ENCODE peak calls at places on chromosomes 6 and 20, in five cellular contexts. Z is body of pancreas, J is fibroblast of lung, E is sigmoid colon, Q is tibial nerve. V is an unnamed sample.

GRCh38 chr20:366042-366718 is 14.4 kb upstream of the TRIB3 start:
- DNase-seq in Z (no peak), J (no peak), E (no peak), Q (no peak), V (no peak)

GRCh38 chr6:52183131-52183530 is 3.0 kb upstream of the IL17A start:
- DNase-seq in Z (no peak), J (no peak), E (no peak), Q (no peak), V (no peak)

GRCh38 chr6:150599199-150600002 is at the start of gene PLEKHG1:
- DNase-seq in Z (peak), J (peak), E (peak), Q (peak), V (no peak)

GRCh38 chr6:100175814-100176275 is 181.8 kb upstream of the MCHR2 start:
- DNase-seq in Z (peak), J (peak), E (no peak), Q (no peak), V (no peak)

GRCh38 chr6:74057326-74057725 is 361.3 kb downstream of the CD109 start:
- DNase-seq in Z (no peak), J (peak), E (no peak), Q (no peak), V (no peak)

GRCh38 chr6:28336284-28337024 is 506 bp upstream of the ZSCAN31 start:
- DNase-seq in Z (peak), J (peak), E (no peak), Q (no peak), V (peak)

GRCh38 chr6:5275497-5275896 is 14.2 kb downstream of the FARS2 start:
- DNase-seq in Z (no peak), J (no peak), E (no peak), Q (no peak), V (no peak)

GRCh38 chr6:14881399-14881798 is 364.5 kb upstream of the JARID2 start:
- DNase-seq in Z (no peak), J (peak), E (no peak), Q (no peak), V (no peak)

GRCh38 chr20:53582574-53583351 is 10.9 kb downstream of the ZNF217 start:
- DNase-seq in Z (no peak), J (peak), E (peak), Q (no peak), V (peak)

GRCh38 chr6:1761472-1761871 is 151.8 kb downstream of the FOXC1 start:
- DNase-seq in Z (no peak), J (no peak), E (no peak), Q (no peak), V (no peak)

GRCh38 chr6:133916650-133917151 is 27.8 kb downstream of the TCF21 start:
- DNase-seq in Z (peak), J (peak), E (peak), Q (peak), V (peak)

GRCh38 chr20:41058007-41058673 is 29.5 kb downstream of the TOP1 start:
- DNase-seq in Z (no peak), J (peak), E (no peak), Q (no peak), V (no peak)

GRCh38 chr20:32189691-32190607 is 17.6 kb downstream of the PLAGL2 start:
- DNase-seq in Z (peak), J (peak), E (peak), Q (no peak), V (no peak)

GRCh38 chr20:22623211-22623610 is 38.8 kb upstream of the FOXA2 start:
- DNase-seq in Z (no peak), J (no peak), E (no peak), Q (no peak), V (no peak)

GRCh38 chr6:111423960-111424846 is 58.8 kb downstream of the REV3L start:
- DNase-seq in Z (peak), J (peak), E (peak), Q (no peak), V (no peak)

GRCh38 chr20:16124911-16125776 is 448.1 kb downstream of the KIF16B start:
- DNase-seq in Z (no peak), J (no peak), E (no peak), Q (no peak), V (no peak)

GRCh38 chr20:57566803-57567459 is 6.0 kb downstream of the PCK1 start:
- DNase-seq in Z (no peak), J (no peak), E (no peak), Q (no peak), V (no peak)

GRCh38 chr20:63688234-63689045 is 8.0 kb upstream of the TNFRSF6B start:
- DNase-seq in Z (peak), J (no peak), E (no peak), Q (no peak), V (no peak)

GRCh38 chr20:57622579-57623381 is 2.6 kb upstream of the ZBP1 start:
- DNase-seq in Z (peak), J (peak), E (no peak), Q (no peak), V (peak)

GRCh38 chr6:45692021-45692420 is 314.3 kb upstream of the SUPT3H start:
- DNase-seq in Z (no peak), J (no peak), E (no peak), Q (no peak), V (no peak)

GRCh38 chr20:60046011-60046413 is 87.8 kb downstream of the CDH26 start:
- DNase-seq in Z (no peak), J (peak), E (no peak), Q (no peak), V (peak)

GRCh38 chr6:112639436-112639835 is 292.3 kb downstream of the RFPL4B start:
- DNase-seq in Z (no peak), J (peak), E (no peak), Q (no peak), V (no peak)

GRCh38 chr6:139776051-139776450 is 401.6 kb upstream of the CITED2 start:
- DNase-seq in Z (no peak), J (no peak), E (no peak), Q (no peak), V (no peak)

GRCh38 chr6:111843347-111844147 is 29.7 kb downstream of the FYN start:
- DNase-seq in Z (no peak), J (peak), E (no peak), Q (no peak), V (no peak)

GRCh38 chr20:62051166-62051900 is 14.3 kb downstream of the TAF4 start:
- DNase-seq in Z (no peak), J (no peak), E (no peak), Q (no peak), V (no peak)

GRCh38 chr6:1708820-1709612 is 99.3 kb downstream of the FOXC1 start:
- DNase-seq in Z (peak), J (no peak), E (no peak), Q (no peak), V (peak)

GRCh38 chr6:3176562-3177355 is 19.4 kb upstream of the TUBB2A start:
- DNase-seq in Z (no peak), J (peak), E (no peak), Q (no peak), V (peak)

GRCh38 chr20:433300-433975 is 25.3 kb downstream of the RBCK1 start:
- DNase-seq in Z (no peak), J (no peak), E (no peak), Q (no peak), V (no peak)

GRCh38 chr20:47586648-47587306 is 85.1 kb downstream of the NCOA3 start:
- DNase-seq in Z (no peak), J (peak), E (no peak), Q (no peak), V (no peak)
- H3K27ac ChIP-seq in Z (no peak), J (no peak), E (no peak), Q (no peak), V (no peak)

GRCh38 chr20:2755451-2756055 is 44.9 kb downstream of the CPXM1 start:
- DNase-seq in Z (no peak), J (no peak), E (peak), Q (no peak), V (no peak)

GRCh38 chr20:2756056-2756611 is 44.3 kb downstream of the CPXM1 start:
- DNase-seq in Z (no peak), J (peak), E (peak), Q (no peak), V (no peak)

GRCh38 chr20:2759143-2759542 is 41.3 kb downstream of the CPXM1 start:
- DNase-seq in Z (no peak), J (no peak), E (no peak), Q (no peak), V (no peak)

GRCh38 chr20:2757969-2758368 is 42.5 kb downstream of the CPXM1 start:
- DNase-seq in Z (no peak), J (no peak), E (no peak), Q (no peak), V (no peak)

DNA sequence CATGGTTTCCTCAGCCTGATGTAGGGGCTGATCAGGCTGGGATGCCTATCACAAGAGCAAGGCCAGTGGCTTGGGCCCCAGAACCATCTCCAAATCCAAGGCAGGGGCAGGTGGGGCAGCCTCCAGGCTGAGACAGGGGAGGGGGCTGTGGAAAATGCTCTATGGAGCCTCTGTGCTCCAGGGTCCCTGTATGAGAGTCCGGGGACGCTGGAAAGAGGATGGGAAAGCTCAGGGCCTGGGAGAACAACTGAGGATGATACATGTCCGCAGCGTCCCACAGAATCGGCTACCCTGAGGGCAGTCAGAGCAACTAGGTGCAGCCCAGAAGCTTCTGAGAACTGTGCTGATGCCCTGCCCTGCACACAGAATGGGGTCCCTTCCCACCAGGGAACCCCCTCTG is 43.4 kb downstream of the CPXM1 start:
- DNase-seq in Z (no peak), J (no peak), E (no peak), Q (no peak), V (no peak)
- H3K4me3 ChIP-seq in Z (no peak), J (no peak), E (no peak), Q (no peak), V (no peak)

GRCh38 chr6:27129917-27130316 is 117.6 kb upstream of the PRSS16 start:
- DNase-seq in Z (no peak), J (no peak), E (no peak), Q (no peak), V (no peak)
- H3K27ac ChIP-seq in Z (no peak), J (no peak), E (no peak), Q (no peak), V (peak)

GRCh38 chr6:11120273-11121005 is 8.9 kb upstream of the ERVFRD-1 start:
- DNase-seq in Z (no peak), J (peak), E (no peak), Q (no peak), V (no peak)
- H3K4me3 ChIP-seq in Z (no peak), J (no peak), E (no peak), Q (no peak), V (no peak)

DNA sequence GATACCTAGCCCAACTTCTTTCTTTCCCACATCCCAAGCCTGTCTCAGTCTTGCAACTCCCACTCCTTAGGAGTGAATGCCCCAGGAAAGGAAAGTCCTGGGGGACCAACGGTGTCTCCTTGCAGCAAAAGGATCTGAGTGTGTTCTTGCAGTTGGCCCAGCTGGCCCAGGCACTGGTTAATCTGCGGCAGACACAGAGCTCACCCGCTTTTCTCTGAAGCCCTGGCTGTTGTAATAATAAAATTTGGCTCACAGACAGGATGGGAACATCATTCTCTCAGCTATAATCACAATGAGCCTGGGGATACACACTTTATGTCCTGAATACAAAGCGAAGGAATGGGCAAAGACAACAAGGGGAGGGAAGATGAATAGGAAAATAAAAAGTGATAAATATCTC is 287.0 kb upstream of the PRND start:
- DNase-seq in Z (no peak), J (no peak), E (no peak), Q (no peak), V (no peak)
- H3K27ac ChIP-seq in Z (no peak), J (peak), E (no peak), Q (no peak), V (no peak)

GRCh38 chr20:47353697-47354387 is 2.7 kb downstream of the ZMYND8 start:
- DNase-seq in Z (no peak), J (peak), E (no peak), Q (no peak), V (peak)

GRCh38 chr20:47353224-47353696 is 3.2 kb downstream of the ZMYND8 start:
- DNase-seq in Z (no peak), J (no peak), E (no peak), Q (no peak), V (no peak)

GRCh38 chr20:47351643-47352331 is 4.7 kb downstream of the ZMYND8 start:
- DNase-seq in Z (no peak), J (peak), E (no peak), Q (no peak), V (no peak)

GRCh38 chr20:47350691-47351545 is 5.6 kb downstream of the ZMYND8 start:
- DNase-seq in Z (no peak), J (no peak), E (no peak), Q (no peak), V (no peak)

GRCh38 chr20:47352332-47353223 is 3.9 kb downstream of the ZMYND8 start:
- DNase-seq in Z (peak), J (peak), E (no peak), Q (no peak), V (no peak)
- H3K4me3 ChIP-seq in Z (no peak), J (peak), E (peak), Q (peak), V (peak)

DNA sequence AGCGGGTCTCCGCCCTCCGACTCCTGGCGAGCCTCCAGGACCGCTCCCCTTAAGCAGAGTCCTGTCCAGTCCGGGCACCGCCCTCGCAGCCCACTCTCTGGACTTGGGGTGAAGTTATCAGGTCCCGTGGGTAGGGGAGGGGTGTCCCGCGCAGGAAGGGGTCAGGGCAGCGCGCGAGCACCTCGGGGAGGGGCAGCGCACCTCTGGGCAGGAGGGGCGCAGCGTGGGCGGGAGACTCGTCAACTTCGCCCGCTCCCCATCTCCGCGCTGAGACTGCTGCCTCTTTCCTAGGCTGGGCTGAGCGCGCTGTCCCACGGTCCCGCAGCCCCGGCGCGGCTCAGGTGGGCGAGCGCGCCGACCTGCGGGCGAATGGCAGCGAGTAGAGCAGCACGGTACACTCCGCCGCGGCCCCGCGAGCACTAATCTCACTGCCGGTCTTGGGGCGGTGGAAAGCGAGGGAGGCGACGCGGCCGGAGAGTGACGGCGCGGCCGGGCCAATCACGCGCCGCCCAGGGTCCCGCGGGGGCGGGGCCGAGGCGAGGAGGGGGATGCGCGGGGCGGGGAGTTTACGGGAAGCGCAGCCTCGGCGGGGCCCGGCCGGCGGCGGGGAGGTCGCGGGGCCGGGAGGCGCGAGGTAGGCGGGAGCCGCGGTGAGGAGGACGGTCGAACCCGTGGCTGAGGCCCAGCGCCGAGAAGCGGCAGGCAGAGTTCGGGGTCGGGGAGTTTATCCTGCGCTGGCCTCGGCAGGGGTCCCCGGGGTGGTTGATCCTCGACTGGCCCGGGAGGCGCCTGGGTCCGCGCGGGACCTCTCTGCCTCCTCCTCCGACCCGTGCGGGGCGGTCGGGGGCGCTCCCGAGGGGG is at the start of gene MAN1A1:
- DNase-seq in Z (peak), J (peak), E (peak), Q (peak), V (peak)
- H3K27ac ChIP-seq in Z (peak), J (peak), E (peak), Q (peak), V (no peak)

V was measured in HL-60.